ENCODE peak calls at places on chromosomes 4 and X, in seven cellular contexts. One of them, this sample, is unnamed. For H3K36me3, H3K4me1 and H3K9me3, the result is how much of the 10 kb centered on the place peaks cover.

GRCh38 chr4:123476089-123476488 is 79.5 kb downstream of the SPRY1 start:
- DNase-seq in PC-3: no peak
- DNase-seq in trophoblast cell: no peak
- DNase-seq in ovary: no peak
- DNase-seq in esophagus squamous epithelium: no peak
- DNase-seq in heart left ventricle: no peak
- DNase-seq in cardiac muscle cell: no peak
- DNase-seq in this sample: no peak

GRCh38 chr4:61201562-61202099 is 1.5 kb downstream of the ADGRL3 start:
- DNase-seq in heart left ventricle: no peak
- DNase-seq in esophagus squamous epithelium: no peak
- DNase-seq in trophoblast cell: peak
- DNase-seq in ovary: no peak
- DNase-seq in cardiac muscle cell: peak
- DNase-seq in PC-3: no peak
- DNase-seq in this sample: no peak

GRCh38 chr4:154982187-154983047 is 201.3 kb downstream of the RBM46 start:
- DNase-seq in esophagus squamous epithelium: no peak
- DNase-seq in heart left ventricle: peak
- DNase-seq in PC-3: peak
- DNase-seq in cardiac muscle cell: peak
- DNase-seq in trophoblast cell: peak
- DNase-seq in ovary: peak
- DNase-seq in this sample: peak

GRCh38 chr4:186078977-186079697 is 10.2 kb downstream of the TLR3 start:
- DNase-seq in ovary: no peak
- DNase-seq in esophagus squamous epithelium: no peak
- DNase-seq in PC-3: peak
- DNase-seq in trophoblast cell: peak
- DNase-seq in heart left ventricle: no peak
- DNase-seq in cardiac muscle cell: peak
- DNase-seq in this sample: no peak

GRCh38 chrX:50838820-50839600 is 25.0 kb upstream of the SHROOM4 start:
- DNase-seq in heart left ventricle: no peak
- DNase-seq in trophoblast cell: peak
- DNase-seq in cardiac muscle cell: no peak
- DNase-seq in esophagus squamous epithelium: no peak
- DNase-seq in PC-3: peak
- DNase-seq in ovary: no peak
- DNase-seq in this sample: no peak

GRCh38 chr4:174157106-174157607 is 126.3 kb downstream of the FBXO8 start:
- DNase-seq in trophoblast cell: no peak
- DNase-seq in heart left ventricle: no peak
- DNase-seq in PC-3: no peak
- DNase-seq in esophagus squamous epithelium: no peak
- DNase-seq in ovary: no peak
- DNase-seq in cardiac muscle cell: no peak
- DNase-seq in this sample: no peak

GRCh38 chrX:16658284-16658683 is 8.3 kb downstream of the S100G start:
- DNase-seq in ovary: no peak
- DNase-seq in cardiac muscle cell: no peak
- DNase-seq in esophagus squamous epithelium: no peak
- DNase-seq in trophoblast cell: peak
- DNase-seq in heart left ventricle: no peak
- DNase-seq in PC-3: peak
- DNase-seq in this sample: no peak

GRCh38 chr4:149708513-149709175 is 107.0 kb downstream of the IQCM start:
- DNase-seq in ovary: no peak
- DNase-seq in trophoblast cell: no peak
- DNase-seq in esophagus squamous epithelium: no peak
- DNase-seq in cardiac muscle cell: no peak
- DNase-seq in PC-3: peak
- DNase-seq in heart left ventricle: no peak
- DNase-seq in this sample: peak

GRCh38 chr4:175614880-175615279 is 197.2 kb downstream of the GPM6A start:
- DNase-seq in ovary: no peak
- DNase-seq in heart left ventricle: no peak
- DNase-seq in PC-3: no peak
- DNase-seq in cardiac muscle cell: no peak
- DNase-seq in trophoblast cell: no peak
- DNase-seq in esophagus squamous epithelium: no peak
- DNase-seq in this sample: no peak

GRCh38 chrX:10381218-10381617 is 224.4 kb downstream of the CLCN4 start:
- DNase-seq in PC-3: peak
- DNase-seq in ovary: no peak
- DNase-seq in cardiac muscle cell: no peak
- DNase-seq in heart left ventricle: no peak
- DNase-seq in esophagus squamous epithelium: no peak
- DNase-seq in trophoblast cell: peak
- DNase-seq in this sample: no peak

GRCh38 chrX:150503898-150504219 is 64.6 kb upstream of the MTM1 start:
- DNase-seq in heart left ventricle: no peak
- DNase-seq in esophagus squamous epithelium: no peak
- DNase-seq in PC-3: peak
- DNase-seq in ovary: no peak
- DNase-seq in trophoblast cell: no peak
- DNase-seq in cardiac muscle cell: no peak
- DNase-seq in this sample: peak

GRCh38 chr4:48315728-48316630 is 25.4 kb upstream of the SLAIN2 start:
- DNase-seq in PC-3: peak
- DNase-seq in esophagus squamous epithelium: no peak
- DNase-seq in trophoblast cell: peak
- DNase-seq in heart left ventricle: no peak
- DNase-seq in cardiac muscle cell: peak
- DNase-seq in ovary: no peak
- DNase-seq in this sample: peak

GRCh38 chr4:169246957-169247396 is 23.8 kb downstream of the SH3RF1 start:
- DNase-seq in PC-3: no peak
- DNase-seq in heart left ventricle: no peak
- DNase-seq in esophagus squamous epithelium: no peak
- DNase-seq in ovary: no peak
- DNase-seq in trophoblast cell: no peak
- DNase-seq in cardiac muscle cell: no peak
- DNase-seq in this sample: no peak

GRCh38 chr4:91064157-91064853 is 937.1 kb downstream of the CCSER1 start:
- DNase-seq in heart left ventricle: no peak
- DNase-seq in PC-3: peak
- DNase-seq in cardiac muscle cell: peak
- DNase-seq in esophagus squamous epithelium: no peak
- DNase-seq in trophoblast cell: peak
- DNase-seq in ovary: no peak
- DNase-seq in this sample: peak

GRCh38 chr4:39697740-39698423 is at the start of gene UBE2K:
- DNase-seq in heart left ventricle: peak
- DNase-seq in trophoblast cell: peak
- DNase-seq in cardiac muscle cell: peak
- DNase-seq in PC-3: peak
- DNase-seq in esophagus squamous epithelium: peak
- DNase-seq in ovary: peak
- DNase-seq in this sample: peak

GRCh38 chrX:47540754-47541538 is 20.1 kb upstream of the ARAF start:
- DNase-seq in heart left ventricle: peak
- DNase-seq in esophagus squamous epithelium: no peak
- DNase-seq in PC-3: peak
- DNase-seq in ovary: peak
- DNase-seq in cardiac muscle cell: peak
- DNase-seq in trophoblast cell: peak
- DNase-seq in this sample: peak

GRCh38 chr4:102387552-102388150 is 42.4 kb upstream of the SLC39A8 start:
- DNase-seq in cardiac muscle cell: no peak
- DNase-seq in trophoblast cell: peak
- DNase-seq in ovary: no peak
- DNase-seq in esophagus squamous epithelium: no peak
- DNase-seq in heart left ventricle: no peak
- DNase-seq in PC-3: no peak
- DNase-seq in this sample: no peak

GRCh38 chr4:2882341-2882740 is 38.7 kb downstream of the ADD1 start:
- DNase-seq in trophoblast cell: no peak
- DNase-seq in heart left ventricle: no peak
- DNase-seq in ovary: no peak
- DNase-seq in esophagus squamous epithelium: no peak
- DNase-seq in cardiac muscle cell: no peak
- DNase-seq in PC-3: no peak
- DNase-seq in this sample: no peak

GRCh38 chr4:2887343-2887742 is 43.7 kb downstream of the ADD1 start:
- DNase-seq in cardiac muscle cell: no peak
- DNase-seq in ovary: no peak
- DNase-seq in esophagus squamous epithelium: no peak
- DNase-seq in heart left ventricle: no peak
- DNase-seq in trophoblast cell: no peak
- DNase-seq in PC-3: no peak
- DNase-seq in this sample: no peak

GRCh38 chr4:2888826-2889225 is 45.2 kb downstream of the ADD1 start:
- DNase-seq in cardiac muscle cell: no peak
- DNase-seq in PC-3: no peak
- DNase-seq in trophoblast cell: no peak
- DNase-seq in ovary: no peak
- DNase-seq in esophagus squamous epithelium: no peak
- DNase-seq in heart left ventricle: no peak
- DNase-seq in this sample: no peak

GRCh38 chr4:2886622-2887021 is 43.0 kb downstream of the ADD1 start:
- DNase-seq in PC-3: no peak
- DNase-seq in heart left ventricle: peak
- DNase-seq in esophagus squamous epithelium: no peak
- DNase-seq in ovary: no peak
- DNase-seq in cardiac muscle cell: peak
- DNase-seq in trophoblast cell: peak
- DNase-seq in this sample: no peak

DNA sequence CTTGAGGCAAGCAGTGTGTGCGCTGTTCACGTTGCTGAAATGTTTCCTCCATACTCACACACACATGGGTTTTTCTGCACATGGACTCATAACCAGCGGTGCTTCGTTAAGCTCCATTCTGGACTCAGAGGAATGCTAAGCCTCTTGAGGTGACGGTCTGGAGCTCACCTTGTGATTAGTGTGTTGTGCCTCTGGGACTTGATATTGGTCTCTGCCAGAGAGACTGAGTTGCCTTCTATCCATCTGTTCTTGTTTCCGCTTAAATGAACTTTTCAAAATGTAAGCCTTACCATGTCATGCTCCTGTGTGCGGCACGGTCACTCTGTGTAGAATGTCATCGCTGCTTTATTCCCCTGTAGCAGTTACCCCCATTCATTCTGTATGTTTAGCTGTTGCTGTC is 42.5 kb downstream of the ADD1 start:
- DNase-seq in heart left ventricle: no peak
- DNase-seq in PC-3: no peak
- DNase-seq in ovary: no peak
- DNase-seq in cardiac muscle cell: peak
- DNase-seq in esophagus squamous epithelium: no peak
- DNase-seq in trophoblast cell: no peak
- DNase-seq in this sample: no peak
- H3K36me3 ChIP-seq in heart left ventricle: half or more
- H3K36me3 ChIP-seq in PC-3: under half
- H3K36me3 ChIP-seq in ovary: under half
- H3K36me3 ChIP-seq in cardiac muscle cell: under half
- H3K36me3 ChIP-seq in esophagus squamous epithelium: half or more
- H3K36me3 ChIP-seq in trophoblast cell: under half
- H3K36me3 ChIP-seq in this sample: under half

GRCh38 chrX:119687661-119688413 is 5.1 kb downstream of the SEPTIN6 start:
- DNase-seq in cardiac muscle cell: no peak
- DNase-seq in ovary: no peak
- DNase-seq in PC-3: no peak
- DNase-seq in trophoblast cell: no peak
- DNase-seq in esophagus squamous epithelium: no peak
- DNase-seq in heart left ventricle: no peak
- DNase-seq in this sample: no peak
- H3K4me1 ChIP-seq in cardiac muscle cell: under half
- H3K4me1 ChIP-seq in ovary: under half
- H3K4me1 ChIP-seq in PC-3: under half
- H3K4me1 ChIP-seq in trophoblast cell: under half
- H3K4me1 ChIP-seq in esophagus squamous epithelium: under half
- H3K4me1 ChIP-seq in heart left ventricle: under half
- H3K4me1 ChIP-seq in this sample: under half

GRCh38 chrX:106331606-106332005 is 163.5 kb downstream of the PWWP3B start:
- DNase-seq in cardiac muscle cell: no peak
- DNase-seq in trophoblast cell: no peak
- DNase-seq in heart left ventricle: no peak
- DNase-seq in esophagus squamous epithelium: no peak
- DNase-seq in PC-3: no peak
- DNase-seq in ovary: no peak
- DNase-seq in this sample: no peak
- H3K9me3 ChIP-seq in cardiac muscle cell: under half
- H3K9me3 ChIP-seq in trophoblast cell: under half
- H3K9me3 ChIP-seq in heart left ventricle: under half
- H3K9me3 ChIP-seq in esophagus squamous epithelium: under half
- H3K9me3 ChIP-seq in PC-3: under half
- H3K9me3 ChIP-seq in ovary: under half
- H3K9me3 ChIP-seq in this sample: under half

GRCh38 chr4:139389102-139389501 is 64.8 kb upstream of the RAB33B start:
- DNase-seq in ovary: no peak
- DNase-seq in cardiac muscle cell: no peak
- DNase-seq in PC-3: no peak
- DNase-seq in heart left ventricle: no peak
- DNase-seq in trophoblast cell: no peak
- DNase-seq in esophagus squamous epithelium: no peak
- DNase-seq in this sample: no peak
- H3K36me3 ChIP-seq in ovary: under half
- H3K36me3 ChIP-seq in cardiac muscle cell: under half
- H3K36me3 ChIP-seq in PC-3: under half
- H3K36me3 ChIP-seq in heart left ventricle: half or more
- H3K36me3 ChIP-seq in trophoblast cell: under half
- H3K36me3 ChIP-seq in esophagus squamous epithelium: half or more
- H3K36me3 ChIP-seq in this sample: under half

DNA sequence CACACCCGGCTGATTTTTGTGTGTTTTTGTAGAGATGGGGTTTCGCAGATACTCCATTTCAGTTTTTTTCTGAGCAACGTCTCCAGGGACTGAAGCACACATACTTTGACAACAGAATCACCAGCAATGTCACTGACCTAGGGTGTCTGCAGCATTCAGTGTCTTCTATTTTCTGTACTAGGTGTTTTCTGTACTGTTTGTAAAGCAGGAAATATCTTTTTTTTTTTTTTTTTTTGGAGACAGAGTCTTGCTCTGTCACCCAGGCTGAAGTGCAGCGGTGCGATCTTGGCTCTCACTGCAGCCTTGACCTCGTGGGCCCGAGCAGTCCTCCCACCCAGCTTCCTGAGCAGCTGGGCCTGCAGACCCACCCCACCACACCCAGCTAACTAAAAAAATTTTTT is 8.8 kb downstream of the ADD1 start:
- DNase-seq in heart left ventricle: peak
- DNase-seq in esophagus squamous epithelium: no peak
- DNase-seq in ovary: no peak
- DNase-seq in trophoblast cell: no peak
- DNase-seq in cardiac muscle cell: no peak
- DNase-seq in PC-3: no peak
- DNase-seq in this sample: peak
- H3K4me1 ChIP-seq in heart left ventricle: under half
- H3K4me1 ChIP-seq in esophagus squamous epithelium: half or more
- H3K4me1 ChIP-seq in ovary: under half
- H3K4me1 ChIP-seq in trophoblast cell: under half
- H3K4me1 ChIP-seq in cardiac muscle cell: under half
- H3K4me1 ChIP-seq in PC-3: under half
- H3K4me1 ChIP-seq in this sample: under half